ENCODE peak calls at places on chromosomes 1 and 21, in seven cellular contexts. Z, K, Q, U, J, R and V are unnamed samples.

GRCh38 chr1:202818819-202819218 is 8.1 kb downstream of the PCAT6 start:
- DNase-seq in Z (no peak), K (no peak), Q (no peak), U (no peak), J (no peak), R (no peak), V (no peak)

GRCh38 chr1:212024469-212025149 is 10.7 kb downstream of the INTS7 start:
- DNase-seq in Z (no peak), K (no peak), Q (no peak), U (no peak), J (no peak), R (no peak), V (no peak)

GRCh38 chr1:107750364-107750959 is 214.5 kb downstream of the VAV3 start:
- DNase-seq in Z (peak), K (peak), Q (peak), U (peak), J (peak), R (peak), V (peak)

GRCh38 chr1:235910357-235911299 is 43.9 kb upstream of the LYST start:
- DNase-seq in Z (no peak), K (peak), Q (peak), U (peak), J (no peak), R (peak), V (no peak)

GRCh38 chr1:31764307-31765040 is at the start of gene ADGRB2:
- DNase-seq in Z (peak), K (peak), Q (no peak), U (peak), J (no peak), R (peak), V (peak)

GRCh38 chr1:46524843-46525242 is 26.6 kb downstream of the KNCN start:
- DNase-seq in Z (no peak), K (no peak), Q (no peak), U (no peak), J (no peak), R (no peak), V (no peak)

GRCh38 chr1:44594871-44595735 is 79.2 kb downstream of the TMEM53 start:
- DNase-seq in Z (peak), K (peak), Q (no peak), U (peak), J (peak), R (peak), V (peak)

GRCh38 chr21:43012596-43012995 is 38.2 kb downstream of the PKNOX1 start:
- DNase-seq in Z (no peak), K (no peak), Q (no peak), U (no peak), J (no peak), R (no peak), V (no peak)

GRCh38 chr21:32812035-32812434 is 40.5 kb upstream of the PAXBP1 start:
- DNase-seq in Z (no peak), K (peak), Q (no peak), U (no peak), J (no peak), R (no peak), V (no peak)

GRCh38 chr1:207910678-207911354 is at the start of gene CD34:
- DNase-seq in Z (peak), K (peak), Q (no peak), U (peak), J (peak), R (no peak), V (no peak)